ENCODE peak calls at places on chromosomes 1 and 21, in seven cellular contexts. One of them, this sample, is unnamed.

GRCh38 chr1:45765999-45766792 is 15.7 kb upstream of the IPP start:
- DNase-seq in neural crest cell: no peak
- DNase-seq in upper lobe of left lung: no peak
- DNase-seq in astrocyte of the spinal cord: no peak
- DNase-seq in CD8-positive, alpha-beta T cell: no peak
- DNase-seq in cardiac fibroblast: no peak
- DNase-seq in thoracic aorta: no peak
- DNase-seq in this sample: no peak

GRCh38 chr1:58155418-58156123 is 391.0 kb downstream of the OMA1 start:
- DNase-seq in cardiac fibroblast: peak
- DNase-seq in upper lobe of left lung: no peak
- DNase-seq in CD8-positive, alpha-beta T cell: no peak
- DNase-seq in thoracic aorta: no peak
- DNase-seq in neural crest cell: peak
- DNase-seq in astrocyte of the spinal cord: no peak
- DNase-seq in this sample: peak

GRCh38 chr1:117368116-117369108 is 1.2 kb downstream of the MAN1A2 start:
- DNase-seq in neural crest cell: no peak
- DNase-seq in thoracic aorta: no peak
- DNase-seq in astrocyte of the spinal cord: no peak
- DNase-seq in cardiac fibroblast: no peak
- DNase-seq in CD8-positive, alpha-beta T cell: peak
- DNase-seq in upper lobe of left lung: no peak
- DNase-seq in this sample: peak

GRCh38 chr1:241423541-241424479 is 66.8 kb upstream of the RGS7 start:
- DNase-seq in neural crest cell: peak
- DNase-seq in upper lobe of left lung: no peak
- DNase-seq in CD8-positive, alpha-beta T cell: peak
- DNase-seq in cardiac fibroblast: peak
- DNase-seq in astrocyte of the spinal cord: peak
- DNase-seq in thoracic aorta: no peak
- DNase-seq in this sample: peak

GRCh38 chr1:230891413-230891812 is 23.1 kb upstream of the C1orf198 start:
- DNase-seq in cardiac fibroblast: peak
- DNase-seq in upper lobe of left lung: no peak
- DNase-seq in CD8-positive, alpha-beta T cell: no peak
- DNase-seq in neural crest cell: no peak
- DNase-seq in astrocyte of the spinal cord: no peak
- DNase-seq in thoracic aorta: no peak
- DNase-seq in this sample: no peak

GRCh38 chr1:203996126-203996525 is 76.8 kb upstream of the SOX13 start:
- DNase-seq in neural crest cell: peak
- DNase-seq in thoracic aorta: no peak
- DNase-seq in cardiac fibroblast: peak
- DNase-seq in CD8-positive, alpha-beta T cell: no peak
- DNase-seq in upper lobe of left lung: no peak
- DNase-seq in astrocyte of the spinal cord: no peak
- DNase-seq in this sample: no peak

GRCh38 chr1:28123461-28123961 is 35.1 kb upstream of the EYA3 start:
- DNase-seq in thoracic aorta: no peak
- DNase-seq in astrocyte of the spinal cord: peak
- DNase-seq in neural crest cell: no peak
- DNase-seq in CD8-positive, alpha-beta T cell: no peak
- DNase-seq in upper lobe of left lung: peak
- DNase-seq in cardiac fibroblast: peak
- DNase-seq in this sample: no peak

GRCh38 chr1:24536391-24536840 is 19.5 kb upstream of the NCMAP start:
- DNase-seq in astrocyte of the spinal cord: peak
- DNase-seq in upper lobe of left lung: peak
- DNase-seq in CD8-positive, alpha-beta T cell: peak
- DNase-seq in neural crest cell: no peak
- DNase-seq in thoracic aorta: no peak
- DNase-seq in cardiac fibroblast: peak
- DNase-seq in this sample: peak

GRCh38 chr21:46022551-46023107 is 41.1 kb downstream of the COL6A1 start:
- DNase-seq in astrocyte of the spinal cord: no peak
- DNase-seq in CD8-positive, alpha-beta T cell: no peak
- DNase-seq in thoracic aorta: no peak
- DNase-seq in neural crest cell: no peak
- DNase-seq in upper lobe of left lung: no peak
- DNase-seq in cardiac fibroblast: no peak
- DNase-seq in this sample: no peak

GRCh38 chr1:173861731-173862145 is 6.1 kb downstream of the GAS5 start:
- DNase-seq in CD8-positive, alpha-beta T cell: no peak
- DNase-seq in thoracic aorta: no peak
- DNase-seq in neural crest cell: no peak
- DNase-seq in astrocyte of the spinal cord: no peak
- DNase-seq in cardiac fibroblast: no peak
- DNase-seq in upper lobe of left lung: no peak
- DNase-seq in this sample: no peak

GRCh38 chr1:229253170-229253974 is 17.5 kb upstream of the RAB4A start:
- DNase-seq in thoracic aorta: no peak
- DNase-seq in neural crest cell: no peak
- DNase-seq in CD8-positive, alpha-beta T cell: peak
- DNase-seq in astrocyte of the spinal cord: peak
- DNase-seq in cardiac fibroblast: peak
- DNase-seq in upper lobe of left lung: no peak
- DNase-seq in this sample: no peak

GRCh38 chr1:42137766-42138165 is 15.4 kb upstream of the GUCA2B start:
- DNase-seq in astrocyte of the spinal cord: no peak
- DNase-seq in CD8-positive, alpha-beta T cell: no peak
- DNase-seq in upper lobe of left lung: no peak
- DNase-seq in cardiac fibroblast: no peak
- DNase-seq in thoracic aorta: no peak
- DNase-seq in neural crest cell: no peak
- DNase-seq in this sample: no peak

GRCh38 chr1:29490204-29490934 is 254.0 kb downstream of the PTPRU start:
- DNase-seq in thoracic aorta: no peak
- DNase-seq in astrocyte of the spinal cord: no peak
- DNase-seq in CD8-positive, alpha-beta T cell: no peak
- DNase-seq in neural crest cell: no peak
- DNase-seq in cardiac fibroblast: no peak
- DNase-seq in upper lobe of left lung: no peak
- DNase-seq in this sample: no peak

GRCh38 chr1:13616234-13616633 is 32.6 kb downstream of the PDPN start:
- DNase-seq in astrocyte of the spinal cord: no peak
- DNase-seq in neural crest cell: no peak
- DNase-seq in CD8-positive, alpha-beta T cell: no peak
- DNase-seq in upper lobe of left lung: no peak
- DNase-seq in thoracic aorta: no peak
- DNase-seq in cardiac fibroblast: no peak
- DNase-seq in this sample: no peak

GRCh38 chr1:107362468-107362867 is 221.6 kb downstream of the NTNG1 start:
- DNase-seq in CD8-positive, alpha-beta T cell: no peak
- DNase-seq in cardiac fibroblast: no peak
- DNase-seq in upper lobe of left lung: no peak
- DNase-seq in neural crest cell: no peak
- DNase-seq in thoracic aorta: no peak
- DNase-seq in astrocyte of the spinal cord: no peak
- DNase-seq in this sample: peak

GRCh38 chr1:152037920-152038658 is 1.3 kb upstream of the S100A11 start:
- DNase-seq in CD8-positive, alpha-beta T cell: no peak
- DNase-seq in cardiac fibroblast: peak
- DNase-seq in astrocyte of the spinal cord: no peak
- DNase-seq in upper lobe of left lung: no peak
- DNase-seq in thoracic aorta: no peak
- DNase-seq in neural crest cell: no peak
- DNase-seq in this sample: peak

GRCh38 chr1:15152318-15153183 is 996 bp upstream of the TMEM51 start:
- DNase-seq in astrocyte of the spinal cord: peak
- DNase-seq in upper lobe of left lung: peak
- DNase-seq in cardiac fibroblast: peak
- DNase-seq in neural crest cell: peak
- DNase-seq in CD8-positive, alpha-beta T cell: no peak
- DNase-seq in thoracic aorta: peak
- DNase-seq in this sample: peak

GRCh38 chr1:108082006-108082405 is 117.0 kb upstream of the VAV3 start:
- DNase-seq in upper lobe of left lung: no peak
- DNase-seq in astrocyte of the spinal cord: no peak
- DNase-seq in neural crest cell: no peak
- DNase-seq in CD8-positive, alpha-beta T cell: no peak
- DNase-seq in cardiac fibroblast: no peak
- DNase-seq in thoracic aorta: no peak
- DNase-seq in this sample: no peak

GRCh38 chr1:211018690-211019089 is 115.3 kb downstream of the KCNH1 start:
- DNase-seq in neural crest cell: no peak
- DNase-seq in CD8-positive, alpha-beta T cell: no peak
- DNase-seq in upper lobe of left lung: no peak
- DNase-seq in thoracic aorta: no peak
- DNase-seq in cardiac fibroblast: no peak
- DNase-seq in astrocyte of the spinal cord: no peak
- DNase-seq in this sample: no peak

GRCh38 chr1:41327383-41327999 is 33.7 kb upstream of the FOXO6 start:
- DNase-seq in astrocyte of the spinal cord: no peak
- DNase-seq in thoracic aorta: no peak
- DNase-seq in CD8-positive, alpha-beta T cell: no peak
- DNase-seq in upper lobe of left lung: no peak
- DNase-seq in cardiac fibroblast: no peak
- DNase-seq in neural crest cell: no peak
- DNase-seq in this sample: no peak

GRCh38 chr1:41662061-41662655 is 177.7 kb upstream of the EDN2 start:
- DNase-seq in thoracic aorta: peak
- DNase-seq in neural crest cell: peak
- DNase-seq in astrocyte of the spinal cord: peak
- DNase-seq in cardiac fibroblast: peak
- DNase-seq in upper lobe of left lung: peak
- DNase-seq in CD8-positive, alpha-beta T cell: peak
- DNase-seq in this sample: peak

GRCh38 chr21:46205121-46205520 is 20.9 kb upstream of the SPATC1L start:
- DNase-seq in thoracic aorta: no peak
- DNase-seq in upper lobe of left lung: no peak
- DNase-seq in CD8-positive, alpha-beta T cell: no peak
- DNase-seq in neural crest cell: no peak
- DNase-seq in cardiac fibroblast: no peak
- DNase-seq in astrocyte of the spinal cord: no peak
- DNase-seq in this sample: no peak

GRCh38 chr1:218633238-218633948 is 288.3 kb downstream of the TGFB2 start:
- DNase-seq in astrocyte of the spinal cord: no peak
- DNase-seq in CD8-positive, alpha-beta T cell: no peak
- DNase-seq in upper lobe of left lung: no peak
- DNase-seq in neural crest cell: no peak
- DNase-seq in cardiac fibroblast: no peak
- DNase-seq in thoracic aorta: no peak
- DNase-seq in this sample: no peak

GRCh38 chr1:108643492-108644333 is 17.2 kb downstream of the HENMT1 start:
- DNase-seq in thoracic aorta: no peak
- DNase-seq in CD8-positive, alpha-beta T cell: peak
- DNase-seq in cardiac fibroblast: peak
- DNase-seq in astrocyte of the spinal cord: peak
- DNase-seq in upper lobe of left lung: peak
- DNase-seq in neural crest cell: no peak
- DNase-seq in this sample: peak

DNA sequence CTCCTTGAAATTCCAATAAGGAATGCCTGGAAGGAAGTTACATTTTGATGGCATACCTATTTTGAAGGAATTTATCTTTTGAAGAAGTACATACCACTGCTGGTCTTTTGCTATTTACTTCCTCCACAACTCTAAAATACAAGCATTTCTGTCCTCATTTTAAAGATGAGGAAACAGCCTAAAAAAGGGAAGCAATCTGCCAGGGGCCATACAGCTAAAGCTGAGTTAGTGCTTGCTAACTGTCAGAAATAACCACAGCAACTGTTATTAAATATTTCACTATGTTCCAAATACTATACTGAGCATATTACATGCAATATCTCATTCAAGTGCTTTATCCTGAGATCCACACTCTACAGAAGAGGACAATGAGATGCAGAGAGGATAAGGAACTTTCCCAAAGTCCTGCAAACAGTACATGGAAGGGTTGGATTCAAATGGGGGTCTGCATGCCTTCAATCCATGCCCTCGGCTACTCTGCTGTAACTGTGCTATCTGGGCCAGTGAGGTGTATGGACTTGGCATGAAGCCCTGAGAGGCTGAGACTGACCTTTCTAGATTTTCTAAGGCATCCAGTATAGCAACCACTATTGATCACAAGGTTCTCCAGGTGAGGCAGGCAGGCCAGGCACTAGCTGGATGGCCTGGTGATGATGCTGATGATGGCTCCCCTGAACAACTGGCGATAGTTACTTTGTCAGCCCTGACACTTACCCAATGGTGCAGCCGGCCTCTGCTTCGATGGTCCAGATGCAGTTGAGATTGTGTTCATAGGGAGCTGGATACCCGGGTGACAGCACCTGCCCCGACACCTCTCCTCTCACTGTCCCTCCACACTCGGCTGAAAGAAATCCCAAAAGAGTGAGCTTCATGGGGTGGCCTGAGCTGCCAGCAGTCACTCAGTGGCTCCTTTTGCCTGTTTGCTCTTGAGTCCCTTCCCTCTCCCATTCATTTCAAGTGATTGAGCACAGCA is 171.4 kb upstream of the HMGB4 start:
- DNase-seq in astrocyte of the spinal cord: no peak
- DNase-seq in upper lobe of left lung: no peak
- DNase-seq in neural crest cell: no peak
- DNase-seq in thoracic aorta: no peak
- DNase-seq in cardiac fibroblast: no peak
- DNase-seq in CD8-positive, alpha-beta T cell: no peak
- DNase-seq in this sample: no peak
- TF ChIP-seq CTCF in astrocyte of the spinal cord: no peak
- TF ChIP-seq CTCF in upper lobe of left lung: no peak
- TF ChIP-seq CTCF in neural crest cell: no peak
- TF ChIP-seq CTCF in thoracic aorta: no peak
- TF ChIP-seq CTCF in cardiac fibroblast: no peak
- TF ChIP-seq CTCF in CD8-positive, alpha-beta T cell: no peak
- TF ChIP-seq CTCF in this sample: no peak

GRCh38 chr1:60386259-60386658 is 312.7 kb upstream of the C1orf87 start:
- DNase-seq in upper lobe of left lung: no peak
- DNase-seq in cardiac fibroblast: no peak
- DNase-seq in CD8-positive, alpha-beta T cell: no peak
- DNase-seq in neural crest cell: no peak
- DNase-seq in thoracic aorta: no peak
- DNase-seq in astrocyte of the spinal cord: peak
- DNase-seq in this sample: no peak
- TF ChIP-seq CTCF in upper lobe of left lung: no peak
- TF ChIP-seq CTCF in cardiac fibroblast: peak
- TF ChIP-seq CTCF in CD8-positive, alpha-beta T cell: no peak
- TF ChIP-seq CTCF in neural crest cell: no peak
- TF ChIP-seq CTCF in thoracic aorta: no peak
- TF ChIP-seq CTCF in astrocyte of the spinal cord: no peak
- TF ChIP-seq CTCF in this sample: no peak

GRCh38 chr1:26864610-26865480 is 1.9 kb downstream of the SFN start:
- DNase-seq in cardiac fibroblast: peak
- DNase-seq in astrocyte of the spinal cord: peak
- DNase-seq in neural crest cell: peak
- DNase-seq in CD8-positive, alpha-beta T cell: peak
- DNase-seq in upper lobe of left lung: peak
- DNase-seq in thoracic aorta: peak
- DNase-seq in this sample: peak
- TF ChIP-seq CTCF in cardiac fibroblast: no peak
- TF ChIP-seq CTCF in astrocyte of the spinal cord: peak
- TF ChIP-seq CTCF in neural crest cell: no peak
- TF ChIP-seq CTCF in CD8-positive, alpha-beta T cell: no peak
- TF ChIP-seq CTCF in upper lobe of left lung: no peak
- TF ChIP-seq CTCF in thoracic aorta: peak
- TF ChIP-seq CTCF in this sample: no peak

GRCh38 chr1:12454406-12455391 is 163.3 kb downstream of the DHRS3 start:
- DNase-seq in thoracic aorta: no peak
- DNase-seq in cardiac fibroblast: peak
- DNase-seq in astrocyte of the spinal cord: peak
- DNase-seq in upper lobe of left lung: peak
- DNase-seq in CD8-positive, alpha-beta T cell: no peak
- DNase-seq in neural crest cell: no peak
- DNase-seq in this sample: no peak
- TF ChIP-seq CTCF in thoracic aorta: no peak
- TF ChIP-seq CTCF in cardiac fibroblast: no peak
- TF ChIP-seq CTCF in astrocyte of the spinal cord: no peak
- TF ChIP-seq CTCF in upper lobe of left lung: no peak
- TF ChIP-seq CTCF in CD8-positive, alpha-beta T cell: no peak
- TF ChIP-seq CTCF in neural crest cell: no peak
- TF ChIP-seq CTCF in this sample: no peak

This sample was measured in GM20000.